ENCODE peak calls at places on chromosomes 13 and 19, in five cellular contexts. D is HAP-1, M is GM12865, N is PC-3, L is esophagus muscularis mucosa. G is an unnamed sample.

GRCh38 chr19:56681702-56682101 is 10.1 kb upstream of the ZNF835 start:
- DNase-seq in D (no peak), M (no peak), N (no peak), L (no peak), G (no peak)

GRCh38 chr13:48050550-48050949 is 13.0 kb downstream of the NUDT15 start:
- DNase-seq in D (no peak), N (no peak), M (no peak), L (no peak), G (no peak)

GRCh38 chr19:1648156-1648925 is 4.1 kb downstream of the TCF3 start:
- DNase-seq in L (no peak), D (no peak), N (no peak), M (peak; percentile 95), G (no peak)

GRCh38 chr13:41386206-41386605 is 71.1 kb upstream of the RGCC start:
- DNase-seq in D (no peak), L (no peak), N (no peak), M (no peak), G (no peak)

GRCh38 chr13:90498096-90498495 is 849.4 kb upstream of the MIR17HG start:
- DNase-seq in M (no peak), D (no peak), L (no peak), N (no peak), G (no peak)

GRCh38 chr19:30784850-30785459 is 412.8 kb downstream of the ZNF536 start:
- DNase-seq in N (peak; percentile 3), M (peak; percentile 29), D (no peak), L (peak; percentile 89), G (peak; percentile 6)

GRCh38 chr19:56823956-56824355 is 16.6 kb downstream of the PEG3 start:
- DNase-seq in M (no peak), D (no peak), N (no peak), L (peak; percentile 66), G (no peak)

GRCh38 chr13:59607172-59607571 is 556.6 kb downstream of the DIAPH3 start:
- DNase-seq in M (no peak), D (no peak), N (no peak), L (no peak), G (no peak)

GRCh38 chr13:38363219-38363618 is 13.6 kb downstream of the UFM1 start:
- DNase-seq in N (no peak), M (no peak), D (no peak), L (no peak), G (no peak)

GRCh38 chr13:25171517-25172302 is at the start of gene AMER2:
- DNase-seq in D (peak; percentile 52), M (peak; percentile 22), N (no peak), L (peak; percentile 80), G (no peak)

GRCh38 chr13:97142452-97142851 is 79.7 kb upstream of the MBNL2 start:
- DNase-seq in L (no peak), D (no peak), M (no peak), N (no peak), G (no peak)

GRCh38 chr13:44519642-44520041 is 56.5 kb downstream of the TSC22D1 start:
- DNase-seq in L (no peak), N (no peak), D (no peak), M (no peak), G (no peak)

GRCh38 chr19:16039081-16039480 is 37.2 kb upstream of the TPM4 start:
- DNase-seq in D (no peak), L (no peak), M (no peak), N (no peak), G (no peak)

GRCh38 chr13:69485991-69486592 is 621.5 kb upstream of the ATXN8OS start:
- DNase-seq in L (no peak), M (no peak), N (no peak), D (no peak), G (no peak)

GRCh38 chr13:58190578-58190977 is 559.0 kb downstream of the PCDH17 start:
- DNase-seq in N (no peak), M (no peak), D (no peak), L (no peak), G (no peak)

GRCh38 chr19:14006766-14007562 is 844 bp upstream of the RFX1 start:
- DNase-seq in N (no peak), D (no peak), L (peak; percentile 97), M (no peak), G (no peak)

GRCh38 chr13:23960566-23961156 is 63.4 kb upstream of the C1QTNF9B start:
- DNase-seq in N (peak; percentile 73), D (peak; percentile 63), M (peak; percentile 43), L (no peak), G (peak; percentile 47)

GRCh38 chr19:16429066-16429758 is 42.6 kb downstream of the EPS15L1 start:
- DNase-seq in L (no peak), N (peak; percentile 8), M (no peak), D (no peak), G (peak; percentile 80)

GRCh38 chr13:31444266-31444862 is 244.6 kb downstream of the B3GLCT start:
- DNase-seq in M (no peak), D (no peak), N (no peak), L (no peak), G (no peak)

GRCh38 chr19:45881909-45882528 is 3.9 kb downstream of the IRF2BP1 start:
- DNase-seq in L (no peak), N (no peak), D (no peak), M (no peak), G (no peak)

GRCh38 chr19:13109361-13110098 is 6.9 kb upstream of the LYL1 start:
- DNase-seq in N (no peak), D (no peak), M (no peak), L (no peak), G (no peak)

GRCh38 chr19:4229179-4229931 is at the start of gene EBI3:
- DNase-seq in L (no peak), M (peak; percentile 96), N (no peak), D (no peak), G (peak; percentile 23)

GRCh38 chr19:58563034-58563573 is 4.7 kb upstream of the UBE2M start:
- DNase-seq in M (peak; percentile 83), D (peak; percentile 1), L (no peak), N (no peak), G (peak; percentile 32)

GRCh38 chr13:91904005-91904404 is 505.6 kb downstream of the GPC5 start:
- DNase-seq in L (no peak), M (peak; percentile 46), D (no peak), N (no peak), G (no peak)

GRCh38 chr19:42443944-42444398 is 1.2 kb upstream of the CXCL17 start:
- DNase-seq in L (no peak), N (no peak), M (no peak), D (no peak), G (no peak)

GRCh38 chr13:108947551-108948030 is 318.2 kb downstream of the MYO16 start:
- DNase-seq in N (no peak), D (no peak), M (no peak), L (no peak), G (no peak)

GRCh38 chr19:41958367-41959055 is 610 bp downstream of the RABAC1 start:
- DNase-seq in M (peak; percentile 79), N (peak; percentile 60), L (no peak), D (peak; percentile 77), G (peak; percentile 73)

GRCh38 chr13:111875922-111876321 is 191.0 kb upstream of the SOX1 start:
- DNase-seq in N (no peak), D (no peak), L (peak; percentile 42), M (no peak), G (no peak)

GRCh38 chr13:77028202-77028601 is 1.2 kb upstream of the FBXL3 start:
- DNase-seq in D (no peak), M (no peak), N (no peak), L (no peak), G (peak; percentile 9)

GRCh38 chr13:63855457-63856118 is 2439.9 kb upstream of the PCDH20 start:
- DNase-seq in D (no peak), N (no peak), M (no peak), L (no peak), G (no peak)
- H3K4me3 ChIP-seq in D (no peak overlapping the region), N (no peak overlapping the region), M (no peak overlapping the region), L (no peak overlapping the region), G (no peak overlapping the region)

GRCh38 chr19:2680808-2681207 is 21.7 kb downstream of the GNG7 start:
- DNase-seq in N (no peak), D (no peak), M (peak; percentile 92), L (no peak), G (no peak)
- H3K4me3 ChIP-seq in N (no peak overlapping the region), D (no peak overlapping the region), M (peak overlapping the region; percentile 16), L (no peak overlapping the region), G (no peak overlapping the region)

GRCh38 chr19:48111280-48111679 is 663 bp upstream of the PLA2G4C start:
- DNase-seq in N (no peak), D (no peak), L (no peak), M (no peak), G (no peak)
- H3K4me3 ChIP-seq in N (no peak overlapping the region), D (no peak overlapping the region), L (no peak overlapping the region), M (no peak overlapping the region), G (no peak overlapping the region)

GRCh38 chr13:99995503-99996176 is 14.1 kb downstream of the ZIC2 start:
- DNase-seq in N (no peak), M (no peak), D (no peak), L (no peak), G (peak; percentile 48)
- H3K4me3 ChIP-seq in N (no peak overlapping the region), M (no peak overlapping the region), D (peak overlapping the region; percentile 4), L (no peak overlapping the region), G (no peak overlapping the region)

DNA sequence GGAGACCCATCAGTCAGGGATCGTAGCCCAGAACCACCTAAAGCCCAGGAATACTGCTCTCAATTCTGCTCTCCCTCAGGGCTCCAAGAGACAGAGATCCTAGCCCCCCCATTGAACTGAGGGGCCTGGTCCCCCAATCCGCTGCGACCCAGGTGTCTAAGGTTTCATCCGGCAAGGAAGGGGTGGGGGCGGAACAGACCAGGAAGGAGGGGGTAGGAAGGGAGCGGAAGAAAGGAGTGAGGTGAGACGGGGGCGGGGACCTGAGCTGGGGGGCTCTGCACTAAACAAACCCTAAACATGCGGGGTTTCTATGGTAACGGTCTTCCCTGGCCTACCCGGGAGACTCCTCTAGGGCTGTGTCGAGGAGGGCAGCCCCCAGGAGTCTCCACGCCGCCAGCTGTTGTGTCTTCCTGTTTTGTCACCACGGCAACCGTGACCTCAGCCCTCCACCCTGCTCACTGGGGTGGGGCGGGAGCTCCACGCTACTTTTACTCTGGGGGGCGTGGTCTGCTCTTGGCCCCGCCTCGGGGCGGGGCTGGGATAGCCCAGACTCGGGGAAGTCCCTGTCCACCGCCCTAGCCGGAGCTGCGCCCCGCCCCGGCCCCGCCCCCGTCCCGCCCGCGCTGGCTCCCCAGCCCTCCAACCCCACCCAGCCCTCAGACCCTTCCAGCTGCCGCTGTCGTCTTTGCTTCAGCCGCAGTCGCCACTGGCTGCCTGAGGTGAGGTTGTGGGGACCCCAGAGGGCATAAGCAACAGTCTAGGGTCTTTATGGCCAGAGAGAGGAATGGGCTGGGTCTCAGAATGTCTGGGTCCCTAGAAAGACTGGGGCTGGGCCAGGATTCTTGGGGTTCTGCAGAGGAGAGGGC is at the start of gene MYADM:
- DNase-seq in L (peak; percentile 100), M (peak; percentile 44), N (peak; percentile 100), D (peak; percentile 85), G (peak; percentile 97)
- H3K4me3 ChIP-seq in L (peak within 1 kb of the TSS; percentile 98), M (no peak within 1 kb of the TSS), N (peak within 1 kb of the TSS; percentile 87), D (peak within 1 kb of the TSS; percentile 55), G (peak within 1 kb of the TSS; percentile 67)

G was measured in mammary epithelial cell.